ENCODE peak calls at places on chromosomes 12 and 14, in five cellular contexts. Z, X, T, E and G are unnamed samples.

GRCh38 chr14:86357866-86358265 is 827.9 kb downstream of the FLRT2 start:
- DNase-seq in X (no peak), E (no peak), Z (no peak), T (no peak), G (no peak)

GRCh38 chr14:92495041-92495440 is 18.5 kb upstream of the RIN3 start:
- DNase-seq in Z (no peak), T (no peak), E (peak), X (no peak), G (no peak)

GRCh38 chr12:627863-628805 is 35.1 kb downstream of the NINJ2 start:
- DNase-seq in X (no peak), E (no peak), Z (no peak), T (no peak), G (no peak)

GRCh38 chr12:89326260-89327040 is 25.9 kb downstream of the DUSP6 start:
- DNase-seq in E (peak), X (no peak), T (no peak), Z (no peak), G (no peak)

GRCh38 chr12:62191747-62192485 is 68.3 kb upstream of the USP15 start:
- DNase-seq in Z (peak), X (no peak), E (peak), T (peak), G (no peak)

GRCh38 chr14:69356903-69357543 is 41.1 kb downstream of the ERH start:
- DNase-seq in E (no peak), Z (no peak), X (no peak), T (no peak), G (no peak)

GRCh38 chr12:109767456-109767855 is 53.8 kb downstream of the FAM222A start:
- DNase-seq in T (no peak), Z (no peak), X (no peak), E (no peak), G (no peak)

GRCh38 chr12:120742207-120742536 is 16.5 kb downstream of the ACADS start:
- DNase-seq in X (no peak), T (no peak), Z (no peak), E (no peak), G (no peak)

GRCh38 chr14:52067873-52068740 is 752 bp downstream of the NID2 start:
- DNase-seq in Z (peak), T (no peak), E (peak), X (no peak), G (no peak)

GRCh38 chr12:68048648-68049297 is 59.5 kb downstream of the IFNG-AS1 start:
- DNase-seq in E (no peak), T (no peak), Z (no peak), X (no peak), G (no peak)

GRCh38 chr14:98633380-98633779 is 638.6 kb downstream of the BCL11B start:
- DNase-seq in Z (no peak), X (no peak), T (no peak), E (no peak), G (no peak)

GRCh38 chr14:69263364-69263763 is 3.4 kb downstream of the GALNT16 start:
- DNase-seq in T (no peak), Z (no peak), X (no peak), E (peak), G (no peak)

GRCh38 chr12:51920046-51920445 is 12.7 kb downstream of the ACVRL1 start:
- DNase-seq in Z (no peak), X (no peak), E (no peak), T (no peak), G (no peak)

GRCh38 chr12:49961993-49962764 is 507 bp downstream of the AQP5 start:
- DNase-seq in E (no peak), X (no peak), T (no peak), Z (no peak), G (no peak)
- H3K4me3 ChIP-seq in E (no peak), X (no peak), T (no peak), Z (no peak), G (no peak)

GRCh38 chr14:106044515-106044914 is 518.1 kb downstream of the TMEM121 start:
- DNase-seq in E (no peak), T (no peak), X (no peak), Z (no peak), G (no peak)

GRCh38 chr14:106037380-106037779 is 511.0 kb downstream of the TMEM121 start:
- DNase-seq in E (no peak), X (no peak), T (no peak), Z (no peak), G (no peak)

GRCh38 chr14:106044949-106045596 is 518.7 kb downstream of the TMEM121 start:
- DNase-seq in E (no peak), X (no peak), T (peak), Z (peak), G (peak)

DNA sequence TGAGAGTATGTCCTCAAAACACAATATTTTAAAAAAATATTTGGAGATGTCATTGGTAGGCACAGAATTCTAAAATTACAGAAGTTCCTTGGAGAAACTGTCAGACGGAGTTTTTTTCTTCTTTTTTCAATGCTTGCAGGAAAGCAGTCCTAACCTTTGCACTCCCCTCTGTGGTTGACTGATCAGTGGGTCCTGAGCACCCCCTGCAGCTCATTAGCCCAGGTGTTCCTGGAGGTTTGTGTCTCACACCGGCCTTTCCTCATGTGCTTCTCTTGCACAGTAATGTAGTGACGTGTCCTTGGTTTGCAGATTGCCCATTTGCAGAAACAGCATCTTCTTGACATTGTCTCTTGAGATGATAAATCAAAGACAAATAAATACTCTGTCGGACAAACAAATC is 513.0 kb downstream of the TMEM121 start:
- DNase-seq in E (no peak), Z (peak), T (peak), X (no peak), G (no peak)
- TF ChIP-seq CTCF in E (no peak), Z (peak), T (peak), X (no peak), G (peak)

GRCh38 chr14:38868415-38869290 is 234.4 kb downstream of the SEC23A start:
- DNase-seq in T (no peak), Z (no peak), E (no peak), X (no peak), G (no peak)
- H3K4me3 ChIP-seq in T (no peak), Z (no peak), E (no peak), X (no peak), G (no peak)

GRCh38 chr14:35944847-35945246 is 118.7 kb downstream of the BRMS1L start:
- DNase-seq in T (no peak), X (no peak), E (no peak), Z (no peak), G (no peak)
- TF ChIP-seq CTCF in T (no peak), X (peak), E (no peak), Z (no peak), G (peak)

GRCh38 chr12:49094104-49094948 is at the start of gene DHH:
- DNase-seq in T (peak), E (no peak), Z (no peak), X (no peak), G (no peak)
- H3K4me3 ChIP-seq in T (peak), E (no peak), Z (no peak), X (peak), G (no peak)

GRCh38 chr14:59020382-59020781 is 168.1 kb upstream of the DAAM1 start:
- DNase-seq in Z (no peak), X (no peak), T (no peak), E (peak), G (no peak)

GRCh38 chr14:59026086-59026485 is 162.4 kb upstream of the DAAM1 start:
- DNase-seq in T (no peak), X (no peak), Z (no peak), E (no peak), G (no peak)

GRCh38 chr14:59018978-59019377 is 169.5 kb upstream of the DAAM1 start:
- DNase-seq in Z (no peak), X (no peak), T (no peak), E (peak), G (no peak)

GRCh38 chr14:59018460-59018859 is 170.0 kb upstream of the DAAM1 start:
- DNase-seq in T (no peak), Z (no peak), X (no peak), E (no peak), G (no peak)

GRCh38 chr14:59022144-59022543 is 166.3 kb upstream of the DAAM1 start:
- DNase-seq in E (no peak), T (no peak), X (no peak), Z (no peak), G (no peak)
- TF ChIP-seq CTCF in E (peak), T (no peak), X (peak), Z (no peak), G (peak)